ENCODE peak calls at places on chromosome 17, in ten cellular contexts. Y is hypothalamus; W is T-helper 9 cell; B is HFF-Myc; F is AG09319; J is MM.1S; N is caudate nucleus; E is activated CD8-positive, alpha-beta T cell treated with anti-CD3 and anti-CD28 coated beads for 36 hours; K is right lobe of liver; C is sciatic nerve. P is an unnamed sample.

GRCh38 chr17:62804822-62805221 is 3.3 kb downstream of the MARCHF10 start:
- DNase-seq in Y (no peak), W (no peak), B (no peak), F (no peak), J (no peak), N (no peak), E (no peak), K (no peak), C (no peak), P (no peak)

GRCh38 chr17:68749742-68750562 is 148.8 kb upstream of the FAM20A start:
- DNase-seq in Y (no peak), W (no peak), B (no peak), F (no peak), J (no peak), N (no peak), E (no peak), K (no peak), C (no peak), P (no peak)

GRCh38 chr17:49547566-49547965 is 28.1 kb upstream of the NXPH3 start:
- DNase-seq in Y (no peak), W (no peak), B (no peak), F (no peak), J (no peak), N (no peak), E (no peak), K (no peak), C (no peak), P (no peak)

GRCh38 chr17:79979201-79979840 is 56.4 kb downstream of the TBC1D16 start:
- DNase-seq in Y (no peak), W (no peak), B (no peak), F (no peak), J (no peak), N (no peak), E (no peak), K (peak; percentile 15), C (peak; percentile 41), P (no peak)

GRCh38 chr17:7380321-7380720 is 568 bp upstream of the TNK1 start:
- DNase-seq in Y (no peak), W (no peak), B (no peak), F (peak; percentile 63), J (no peak), N (no peak), E (no peak), K (peak; percentile 71), C (no peak), P (no peak)

GRCh38 chr17:81329279-81329926 is 34.3 kb upstream of the SLC38A10 start:
- DNase-seq in Y (no peak), W (no peak), B (peak; percentile 80), F (peak; percentile 79), J (peak; percentile 81), N (no peak), E (no peak), K (peak; percentile 94), C (peak; percentile 85), P (no peak)

GRCh38 chr17:76202516-76202915 is 37.8 kb downstream of the RNF157 start:
- DNase-seq in Y (no peak), W (no peak), B (no peak), F (no peak), J (no peak), N (no peak), E (no peak), K (no peak), C (no peak), P (no peak)

GRCh38 chr17:7750321-7750821 is 32.8 kb downstream of the DNAH2 start:
- DNase-seq in Y (no peak), W (no peak), B (peak; percentile 52), F (peak; percentile 16), J (no peak), N (no peak), E (no peak), K (no peak), C (no peak), P (no peak)

GRCh38 chr17:556431-556995 is 158.1 kb downstream of the VPS53 start:
- DNase-seq in Y (no peak), W (no peak), B (no peak), F (no peak), J (no peak), N (no peak), E (no peak), K (no peak), C (no peak), P (no peak)

P was measured in amygdala.